ENCODE peak calls at places on chromosomes 6 and 20, in nine cellular contexts. One of them, this sample, is unnamed. For H3K36me3, the result is how much of the 10 kb centered on the place peaks cover.

GRCh38 chr6:64376394-64376793 is 740.8 kb downstream of the PHF3 start:
- DNase-seq in IMR-90: no peak
- DNase-seq in naive thymus-derived CD4-positive, alpha-beta T cell: no peak
- DNase-seq in tibial nerve: no peak
- DNase-seq in effector memory CD4-positive, alpha-beta T cell: no peak
- DNase-seq in OCI-LY7: no peak
- DNase-seq in CD8-positive, alpha-beta T cell: no peak
- DNase-seq in body of pancreas: no peak
- DNase-seq in kidney: no peak
- DNase-seq in this sample: no peak

GRCh38 chr20:38117635-38118034 is 47.4 kb downstream of the TGM2 start:
- DNase-seq in tibial nerve: no peak
- DNase-seq in naive thymus-derived CD4-positive, alpha-beta T cell: no peak
- DNase-seq in CD8-positive, alpha-beta T cell: no peak
- DNase-seq in kidney: no peak
- DNase-seq in body of pancreas: no peak
- DNase-seq in IMR-90: peak
- DNase-seq in effector memory CD4-positive, alpha-beta T cell: no peak
- DNase-seq in OCI-LY7: no peak
- DNase-seq in this sample: no peak

GRCh38 chr20:15359056-15359455 is 1021.6 kb upstream of the FLRT3 start:
- DNase-seq in IMR-90: peak
- DNase-seq in effector memory CD4-positive, alpha-beta T cell: no peak
- DNase-seq in body of pancreas: no peak
- DNase-seq in CD8-positive, alpha-beta T cell: no peak
- DNase-seq in OCI-LY7: no peak
- DNase-seq in kidney: no peak
- DNase-seq in tibial nerve: no peak
- DNase-seq in naive thymus-derived CD4-positive, alpha-beta T cell: no peak
- DNase-seq in this sample: no peak

GRCh38 chr6:38773338-38773737 is 58.2 kb downstream of the DNAH8 start:
- DNase-seq in CD8-positive, alpha-beta T cell: no peak
- DNase-seq in IMR-90: no peak
- DNase-seq in naive thymus-derived CD4-positive, alpha-beta T cell: no peak
- DNase-seq in body of pancreas: no peak
- DNase-seq in kidney: no peak
- DNase-seq in OCI-LY7: peak
- DNase-seq in tibial nerve: no peak
- DNase-seq in effector memory CD4-positive, alpha-beta T cell: no peak
- DNase-seq in this sample: peak

GRCh38 chr6:115643762-115644161 is 416.9 kb downstream of the FRK start:
- DNase-seq in naive thymus-derived CD4-positive, alpha-beta T cell: no peak
- DNase-seq in OCI-LY7: no peak
- DNase-seq in tibial nerve: no peak
- DNase-seq in effector memory CD4-positive, alpha-beta T cell: no peak
- DNase-seq in body of pancreas: no peak
- DNase-seq in IMR-90: peak
- DNase-seq in CD8-positive, alpha-beta T cell: no peak
- DNase-seq in kidney: no peak
- DNase-seq in this sample: no peak

GRCh38 chr20:49700411-49701185 is 13.1 kb downstream of the B4GALT5 start:
- DNase-seq in body of pancreas: no peak
- DNase-seq in CD8-positive, alpha-beta T cell: no peak
- DNase-seq in naive thymus-derived CD4-positive, alpha-beta T cell: no peak
- DNase-seq in tibial nerve: no peak
- DNase-seq in OCI-LY7: no peak
- DNase-seq in kidney: no peak
- DNase-seq in effector memory CD4-positive, alpha-beta T cell: no peak
- DNase-seq in IMR-90: peak
- DNase-seq in this sample: no peak

GRCh38 chr20:35339007-35339406 is 46.8 kb upstream of the FAM83C start:
- DNase-seq in tibial nerve: no peak
- DNase-seq in kidney: no peak
- DNase-seq in effector memory CD4-positive, alpha-beta T cell: no peak
- DNase-seq in CD8-positive, alpha-beta T cell: no peak
- DNase-seq in IMR-90: peak
- DNase-seq in naive thymus-derived CD4-positive, alpha-beta T cell: no peak
- DNase-seq in OCI-LY7: no peak
- DNase-seq in body of pancreas: no peak
- DNase-seq in this sample: no peak

GRCh38 chr20:55947701-55948100 is 57.6 kb downstream of the CBLN4 start:
- DNase-seq in IMR-90: no peak
- DNase-seq in kidney: no peak
- DNase-seq in tibial nerve: no peak
- DNase-seq in naive thymus-derived CD4-positive, alpha-beta T cell: no peak
- DNase-seq in body of pancreas: no peak
- DNase-seq in effector memory CD4-positive, alpha-beta T cell: no peak
- DNase-seq in OCI-LY7: no peak
- DNase-seq in CD8-positive, alpha-beta T cell: no peak
- DNase-seq in this sample: no peak

GRCh38 chr20:62875419-62876355 is 14.1 kb upstream of the TCFL5 start:
- DNase-seq in body of pancreas: peak
- DNase-seq in IMR-90: peak
- DNase-seq in naive thymus-derived CD4-positive, alpha-beta T cell: no peak
- DNase-seq in kidney: peak
- DNase-seq in effector memory CD4-positive, alpha-beta T cell: no peak
- DNase-seq in OCI-LY7: no peak
- DNase-seq in CD8-positive, alpha-beta T cell: no peak
- DNase-seq in tibial nerve: peak
- DNase-seq in this sample: peak

GRCh38 chr20:38114353-38114791 is 50.7 kb downstream of the TGM2 start:
- DNase-seq in IMR-90: peak
- DNase-seq in OCI-LY7: no peak
- DNase-seq in CD8-positive, alpha-beta T cell: no peak
- DNase-seq in kidney: no peak
- DNase-seq in body of pancreas: no peak
- DNase-seq in effector memory CD4-positive, alpha-beta T cell: no peak
- DNase-seq in naive thymus-derived CD4-positive, alpha-beta T cell: no peak
- DNase-seq in tibial nerve: no peak
- DNase-seq in this sample: no peak

GRCh38 chr6:30795549-30796293 is 51.4 kb upstream of the IER3 start:
- DNase-seq in kidney: no peak
- DNase-seq in IMR-90: no peak
- DNase-seq in OCI-LY7: no peak
- DNase-seq in body of pancreas: no peak
- DNase-seq in CD8-positive, alpha-beta T cell: no peak
- DNase-seq in naive thymus-derived CD4-positive, alpha-beta T cell: no peak
- DNase-seq in effector memory CD4-positive, alpha-beta T cell: no peak
- DNase-seq in tibial nerve: no peak
- DNase-seq in this sample: no peak

GRCh38 chr20:6094038-6094437 is 28.8 kb downstream of the FERMT1 start:
- DNase-seq in IMR-90: no peak
- DNase-seq in effector memory CD4-positive, alpha-beta T cell: no peak
- DNase-seq in CD8-positive, alpha-beta T cell: no peak
- DNase-seq in kidney: no peak
- DNase-seq in tibial nerve: no peak
- DNase-seq in naive thymus-derived CD4-positive, alpha-beta T cell: no peak
- DNase-seq in body of pancreas: no peak
- DNase-seq in OCI-LY7: peak
- DNase-seq in this sample: peak

GRCh38 chr6:144158133-144158532 is 7.8 kb downstream of the STX11 start:
- DNase-seq in naive thymus-derived CD4-positive, alpha-beta T cell: no peak
- DNase-seq in tibial nerve: no peak
- DNase-seq in effector memory CD4-positive, alpha-beta T cell: no peak
- DNase-seq in body of pancreas: peak
- DNase-seq in IMR-90: peak
- DNase-seq in OCI-LY7: no peak
- DNase-seq in CD8-positive, alpha-beta T cell: no peak
- DNase-seq in kidney: no peak
- DNase-seq in this sample: no peak

GRCh38 chr6:31651602-31652191 is 764 bp downstream of the BAG6 start:
- DNase-seq in naive thymus-derived CD4-positive, alpha-beta T cell: no peak
- DNase-seq in CD8-positive, alpha-beta T cell: no peak
- DNase-seq in kidney: no peak
- DNase-seq in OCI-LY7: no peak
- DNase-seq in IMR-90: peak
- DNase-seq in tibial nerve: peak
- DNase-seq in effector memory CD4-positive, alpha-beta T cell: no peak
- DNase-seq in body of pancreas: peak
- DNase-seq in this sample: peak

GRCh38 chr20:32764000-32764960 is 2.1 kb downstream of the DNMT3B start:
- DNase-seq in effector memory CD4-positive, alpha-beta T cell: no peak
- DNase-seq in IMR-90: no peak
- DNase-seq in tibial nerve: no peak
- DNase-seq in kidney: peak
- DNase-seq in OCI-LY7: no peak
- DNase-seq in naive thymus-derived CD4-positive, alpha-beta T cell: no peak
- DNase-seq in CD8-positive, alpha-beta T cell: no peak
- DNase-seq in body of pancreas: no peak
- DNase-seq in this sample: no peak

GRCh38 chr20:32762754-32763201 is 593 bp downstream of the DNMT3B start:
- DNase-seq in effector memory CD4-positive, alpha-beta T cell: no peak
- DNase-seq in IMR-90: no peak
- DNase-seq in body of pancreas: no peak
- DNase-seq in CD8-positive, alpha-beta T cell: peak
- DNase-seq in kidney: no peak
- DNase-seq in naive thymus-derived CD4-positive, alpha-beta T cell: peak
- DNase-seq in tibial nerve: no peak
- DNase-seq in OCI-LY7: peak
- DNase-seq in this sample: no peak

GRCh38 chr20:32761831-32762753 is at the start of gene DNMT3B:
- DNase-seq in CD8-positive, alpha-beta T cell: peak
- DNase-seq in kidney: peak
- DNase-seq in body of pancreas: peak
- DNase-seq in naive thymus-derived CD4-positive, alpha-beta T cell: peak
- DNase-seq in tibial nerve: peak
- DNase-seq in OCI-LY7: peak
- DNase-seq in effector memory CD4-positive, alpha-beta T cell: peak
- DNase-seq in IMR-90: peak
- DNase-seq in this sample: peak

GRCh38 chr20:32763202-32763999 is 1.2 kb downstream of the DNMT3B start:
- DNase-seq in CD8-positive, alpha-beta T cell: no peak
- DNase-seq in effector memory CD4-positive, alpha-beta T cell: no peak
- DNase-seq in OCI-LY7: peak
- DNase-seq in body of pancreas: peak
- DNase-seq in IMR-90: no peak
- DNase-seq in naive thymus-derived CD4-positive, alpha-beta T cell: peak
- DNase-seq in kidney: peak
- DNase-seq in tibial nerve: no peak
- DNase-seq in this sample: peak

GRCh38 chr20:32761417-32761830 is 761 bp upstream of the DNMT3B start:
- DNase-seq in IMR-90: no peak
- DNase-seq in OCI-LY7: no peak
- DNase-seq in effector memory CD4-positive, alpha-beta T cell: no peak
- DNase-seq in body of pancreas: no peak
- DNase-seq in naive thymus-derived CD4-positive, alpha-beta T cell: no peak
- DNase-seq in kidney: no peak
- DNase-seq in tibial nerve: no peak
- DNase-seq in CD8-positive, alpha-beta T cell: no peak
- DNase-seq in this sample: no peak
- H3K4me3 ChIP-seq in IMR-90: no peak
- H3K4me3 ChIP-seq in OCI-LY7: peak
- H3K4me3 ChIP-seq in effector memory CD4-positive, alpha-beta T cell: peak
- H3K4me3 ChIP-seq in body of pancreas: no peak
- H3K4me3 ChIP-seq in naive thymus-derived CD4-positive, alpha-beta T cell: peak
- H3K4me3 ChIP-seq in kidney: peak
- H3K4me3 ChIP-seq in tibial nerve: peak
- H3K4me3 ChIP-seq in CD8-positive, alpha-beta T cell: peak
- H3K4me3 ChIP-seq in this sample: no peak

GRCh38 chr6:168545428-168545827 is 104.4 kb downstream of the SMOC2 start:
- DNase-seq in IMR-90: no peak
- DNase-seq in tibial nerve: no peak
- DNase-seq in CD8-positive, alpha-beta T cell: no peak
- DNase-seq in body of pancreas: no peak
- DNase-seq in effector memory CD4-positive, alpha-beta T cell: no peak
- DNase-seq in kidney: no peak
- DNase-seq in OCI-LY7: no peak
- DNase-seq in naive thymus-derived CD4-positive, alpha-beta T cell: no peak
- DNase-seq in this sample: no peak
- H3K27ac ChIP-seq in IMR-90: no peak
- H3K27ac ChIP-seq in tibial nerve: peak
- H3K27ac ChIP-seq in CD8-positive, alpha-beta T cell: no peak
- H3K27ac ChIP-seq in body of pancreas: no peak
- H3K27ac ChIP-seq in effector memory CD4-positive, alpha-beta T cell: no peak
- H3K27ac ChIP-seq in kidney: no peak
- H3K27ac ChIP-seq in OCI-LY7: no peak
- H3K27ac ChIP-seq in naive thymus-derived CD4-positive, alpha-beta T cell: no peak
- H3K27ac ChIP-seq in this sample: no peak

GRCh38 chr6:107894821-107895396 is 63.1 kb downstream of the SEC63 start:
- DNase-seq in effector memory CD4-positive, alpha-beta T cell: no peak
- DNase-seq in kidney: no peak
- DNase-seq in naive thymus-derived CD4-positive, alpha-beta T cell: no peak
- DNase-seq in tibial nerve: no peak
- DNase-seq in CD8-positive, alpha-beta T cell: no peak
- DNase-seq in OCI-LY7: peak
- DNase-seq in IMR-90: no peak
- DNase-seq in body of pancreas: no peak
- DNase-seq in this sample: peak
- H3K36me3 ChIP-seq in effector memory CD4-positive, alpha-beta T cell: under half
- H3K36me3 ChIP-seq in kidney: under half
- H3K36me3 ChIP-seq in naive thymus-derived CD4-positive, alpha-beta T cell: under half
- H3K36me3 ChIP-seq in tibial nerve: half or more
- H3K36me3 ChIP-seq in CD8-positive, alpha-beta T cell: under half
- H3K36me3 ChIP-seq in OCI-LY7: half or more
- H3K36me3 ChIP-seq in IMR-90: under half
- H3K36me3 ChIP-seq in body of pancreas: under half
- H3K36me3 ChIP-seq in this sample: under half

GRCh38 chr6:24887520-24887919 is 48.2 kb downstream of the RIPOR2 start:
- DNase-seq in body of pancreas: no peak
- DNase-seq in kidney: no peak
- DNase-seq in IMR-90: no peak
- DNase-seq in CD8-positive, alpha-beta T cell: no peak
- DNase-seq in tibial nerve: no peak
- DNase-seq in naive thymus-derived CD4-positive, alpha-beta T cell: no peak
- DNase-seq in effector memory CD4-positive, alpha-beta T cell: no peak
- DNase-seq in OCI-LY7: no peak
- DNase-seq in this sample: no peak

GRCh38 chr6:24891004-24891403 is 44.8 kb downstream of the RIPOR2 start:
- DNase-seq in OCI-LY7: peak
- DNase-seq in naive thymus-derived CD4-positive, alpha-beta T cell: no peak
- DNase-seq in body of pancreas: no peak
- DNase-seq in CD8-positive, alpha-beta T cell: no peak
- DNase-seq in IMR-90: no peak
- DNase-seq in tibial nerve: no peak
- DNase-seq in kidney: no peak
- DNase-seq in effector memory CD4-positive, alpha-beta T cell: no peak
- DNase-seq in this sample: no peak

GRCh38 chr6:24893342-24893850 is 42.4 kb downstream of the RIPOR2 start:
- DNase-seq in OCI-LY7: no peak
- DNase-seq in IMR-90: no peak
- DNase-seq in CD8-positive, alpha-beta T cell: no peak
- DNase-seq in kidney: no peak
- DNase-seq in body of pancreas: no peak
- DNase-seq in naive thymus-derived CD4-positive, alpha-beta T cell: no peak
- DNase-seq in effector memory CD4-positive, alpha-beta T cell: no peak
- DNase-seq in tibial nerve: no peak
- DNase-seq in this sample: no peak

GRCh38 chr6:24890471-24890870 is 45.3 kb downstream of the RIPOR2 start:
- DNase-seq in OCI-LY7: no peak
- DNase-seq in tibial nerve: no peak
- DNase-seq in body of pancreas: no peak
- DNase-seq in IMR-90: no peak
- DNase-seq in kidney: no peak
- DNase-seq in effector memory CD4-positive, alpha-beta T cell: no peak
- DNase-seq in CD8-positive, alpha-beta T cell: no peak
- DNase-seq in naive thymus-derived CD4-positive, alpha-beta T cell: no peak
- DNase-seq in this sample: no peak

DNA sequence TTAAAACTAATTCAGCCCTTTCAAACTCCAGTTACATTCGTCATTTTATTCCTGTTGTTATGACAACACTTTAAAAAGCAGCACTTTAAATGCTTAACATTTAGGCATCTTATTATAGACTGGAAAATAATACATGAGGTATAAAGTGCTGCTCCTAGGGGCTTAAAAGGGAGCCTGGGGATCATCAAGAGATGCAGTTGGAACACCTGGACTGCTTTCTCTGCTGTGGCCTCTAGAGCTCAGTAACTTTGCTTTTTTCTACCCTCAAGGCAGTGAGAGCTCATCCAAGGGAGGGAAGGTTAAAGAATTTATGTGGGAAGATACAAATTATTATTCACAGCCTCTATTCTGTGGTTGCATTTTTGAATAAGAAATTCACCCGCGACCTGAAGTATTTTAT is 46.8 kb downstream of the RIPOR2 start:
- DNase-seq in effector memory CD4-positive, alpha-beta T cell: no peak
- DNase-seq in IMR-90: no peak
- DNase-seq in tibial nerve: no peak
- DNase-seq in naive thymus-derived CD4-positive, alpha-beta T cell: no peak
- DNase-seq in kidney: no peak
- DNase-seq in body of pancreas: no peak
- DNase-seq in OCI-LY7: peak
- DNase-seq in CD8-positive, alpha-beta T cell: no peak
- DNase-seq in this sample: no peak
- H3K4me3 ChIP-seq in effector memory CD4-positive, alpha-beta T cell: no peak
- H3K4me3 ChIP-seq in IMR-90: no peak
- H3K4me3 ChIP-seq in tibial nerve: no peak
- H3K4me3 ChIP-seq in naive thymus-derived CD4-positive, alpha-beta T cell: no peak
- H3K4me3 ChIP-seq in kidney: no peak
- H3K4me3 ChIP-seq in body of pancreas: no peak
- H3K4me3 ChIP-seq in OCI-LY7: peak
- H3K4me3 ChIP-seq in CD8-positive, alpha-beta T cell: no peak
- H3K4me3 ChIP-seq in this sample: no peak

This sample was measured in small intestine.